ENCODE peak calls at places on chromosomes 6 and 20, in ten cellular contexts. One of them, this sample, is unnamed.

GRCh38 chr20:20454367-20454766 is 86.5 kb downstream of the INSM1 start:
- DNase-seq in kidney: no peak
- DNase-seq in HAP-1: no peak
- DNase-seq in non-pigmented ciliary epithelial cell: no peak
- DNase-seq in MV-4-11: no peak
- DNase-seq in activated CD4-positive, alpha-beta T cell treated with anti-CD3 and anti-CD28 coated beads for 48 hours: no peak
- DNase-seq in testis: no peak
- DNase-seq in cardiac fibroblast: no peak
- DNase-seq in heart left ventricle: no peak
- DNase-seq in aorta: no peak
- DNase-seq in this sample: no peak

GRCh38 chr6:53066059-53066406 is 829 bp downstream of the FBXO9 start:
- DNase-seq in aorta: peak
- DNase-seq in non-pigmented ciliary epithelial cell: no peak
- DNase-seq in kidney: peak
- DNase-seq in activated CD4-positive, alpha-beta T cell treated with anti-CD3 and anti-CD28 coated beads for 48 hours: peak
- DNase-seq in testis: peak
- DNase-seq in HAP-1: no peak
- DNase-seq in MV-4-11: peak
- DNase-seq in heart left ventricle: peak
- DNase-seq in cardiac fibroblast: peak
- DNase-seq in this sample: peak

GRCh38 chr20:62953839-62954703 is 1.6 kb downstream of the SLC17A9 start:
- DNase-seq in heart left ventricle: peak
- DNase-seq in aorta: peak
- DNase-seq in cardiac fibroblast: peak
- DNase-seq in non-pigmented ciliary epithelial cell: no peak
- DNase-seq in kidney: peak
- DNase-seq in testis: peak
- DNase-seq in activated CD4-positive, alpha-beta T cell treated with anti-CD3 and anti-CD28 coated beads for 48 hours: peak
- DNase-seq in HAP-1: peak
- DNase-seq in MV-4-11: peak
- DNase-seq in this sample: peak

GRCh38 chr20:48189177-48189576 is 403.9 kb upstream of the SULF2 start:
- DNase-seq in heart left ventricle: no peak
- DNase-seq in HAP-1: peak
- DNase-seq in testis: peak
- DNase-seq in aorta: peak
- DNase-seq in kidney: no peak
- DNase-seq in non-pigmented ciliary epithelial cell: no peak
- DNase-seq in MV-4-11: peak
- DNase-seq in cardiac fibroblast: no peak
- DNase-seq in activated CD4-positive, alpha-beta T cell treated with anti-CD3 and anti-CD28 coated beads for 48 hours: no peak
- DNase-seq in this sample: peak

GRCh38 chr6:80143312-80143960 is 37.0 kb downstream of the BCKDHB start:
- DNase-seq in cardiac fibroblast: peak
- DNase-seq in aorta: peak
- DNase-seq in HAP-1: peak
- DNase-seq in non-pigmented ciliary epithelial cell: no peak
- DNase-seq in activated CD4-positive, alpha-beta T cell treated with anti-CD3 and anti-CD28 coated beads for 48 hours: no peak
- DNase-seq in heart left ventricle: peak
- DNase-seq in testis: peak
- DNase-seq in MV-4-11: peak
- DNase-seq in kidney: peak
- DNase-seq in this sample: peak

GRCh38 chr6:111642463-111643158 is 36.9 kb upstream of the TRAF3IP2 start:
- DNase-seq in kidney: no peak
- DNase-seq in activated CD4-positive, alpha-beta T cell treated with anti-CD3 and anti-CD28 coated beads for 48 hours: peak
- DNase-seq in heart left ventricle: peak
- DNase-seq in testis: peak
- DNase-seq in HAP-1: peak
- DNase-seq in MV-4-11: peak
- DNase-seq in cardiac fibroblast: peak
- DNase-seq in non-pigmented ciliary epithelial cell: no peak
- DNase-seq in aorta: peak
- DNase-seq in this sample: peak

GRCh38 chr6:143620461-143620860 is 57.3 kb upstream of the PHACTR2 start:
- DNase-seq in kidney: no peak
- DNase-seq in cardiac fibroblast: peak
- DNase-seq in MV-4-11: peak
- DNase-seq in heart left ventricle: no peak
- DNase-seq in aorta: no peak
- DNase-seq in non-pigmented ciliary epithelial cell: no peak
- DNase-seq in testis: no peak
- DNase-seq in activated CD4-positive, alpha-beta T cell treated with anti-CD3 and anti-CD28 coated beads for 48 hours: no peak
- DNase-seq in HAP-1: no peak
- DNase-seq in this sample: peak

GRCh38 chr6:27502508-27503435 is 29.9 kb upstream of the ZNF184 start:
- DNase-seq in activated CD4-positive, alpha-beta T cell treated with anti-CD3 and anti-CD28 coated beads for 48 hours: peak
- DNase-seq in kidney: peak
- DNase-seq in MV-4-11: peak
- DNase-seq in cardiac fibroblast: peak
- DNase-seq in HAP-1: peak
- DNase-seq in heart left ventricle: no peak
- DNase-seq in testis: peak
- DNase-seq in aorta: peak
- DNase-seq in non-pigmented ciliary epithelial cell: no peak
- DNase-seq in this sample: peak

GRCh38 chr20:8943638-8944037 is 125.2 kb upstream of the PLCB4 start:
- DNase-seq in kidney: no peak
- DNase-seq in aorta: no peak
- DNase-seq in MV-4-11: peak
- DNase-seq in HAP-1: no peak
- DNase-seq in non-pigmented ciliary epithelial cell: no peak
- DNase-seq in testis: no peak
- DNase-seq in activated CD4-positive, alpha-beta T cell treated with anti-CD3 and anti-CD28 coated beads for 48 hours: no peak
- DNase-seq in cardiac fibroblast: no peak
- DNase-seq in heart left ventricle: no peak
- DNase-seq in this sample: no peak

GRCh38 chr20:46520976-46521579 is 7.7 kb upstream of the ZNF334 start:
- DNase-seq in heart left ventricle: peak
- DNase-seq in HAP-1: peak
- DNase-seq in non-pigmented ciliary epithelial cell: peak
- DNase-seq in testis: peak
- DNase-seq in MV-4-11: peak
- DNase-seq in kidney: no peak
- DNase-seq in aorta: peak
- DNase-seq in cardiac fibroblast: peak
- DNase-seq in activated CD4-positive, alpha-beta T cell treated with anti-CD3 and anti-CD28 coated beads for 48 hours: peak
- DNase-seq in this sample: peak

GRCh38 chr6:5995705-5996686 is 10.7 kb downstream of the NRN1 start:
- DNase-seq in cardiac fibroblast: peak
- DNase-seq in activated CD4-positive, alpha-beta T cell treated with anti-CD3 and anti-CD28 coated beads for 48 hours: peak
- DNase-seq in MV-4-11: no peak
- DNase-seq in non-pigmented ciliary epithelial cell: no peak
- DNase-seq in HAP-1: peak
- DNase-seq in kidney: peak
- DNase-seq in aorta: peak
- DNase-seq in heart left ventricle: peak
- DNase-seq in testis: peak
- DNase-seq in this sample: peak

GRCh38 chr6:144873653-144874378 is 588.7 kb downstream of the UTRN start:
- DNase-seq in MV-4-11: no peak
- DNase-seq in non-pigmented ciliary epithelial cell: no peak
- DNase-seq in testis: no peak
- DNase-seq in cardiac fibroblast: no peak
- DNase-seq in activated CD4-positive, alpha-beta T cell treated with anti-CD3 and anti-CD28 coated beads for 48 hours: no peak
- DNase-seq in kidney: no peak
- DNase-seq in HAP-1: no peak
- DNase-seq in heart left ventricle: no peak
- DNase-seq in aorta: no peak
- DNase-seq in this sample: no peak

GRCh38 chr6:126876446-126876845 is 242.0 kb upstream of the RSPO3 start:
- DNase-seq in cardiac fibroblast: no peak
- DNase-seq in HAP-1: no peak
- DNase-seq in MV-4-11: no peak
- DNase-seq in aorta: no peak
- DNase-seq in kidney: no peak
- DNase-seq in testis: no peak
- DNase-seq in non-pigmented ciliary epithelial cell: no peak
- DNase-seq in heart left ventricle: no peak
- DNase-seq in activated CD4-positive, alpha-beta T cell treated with anti-CD3 and anti-CD28 coated beads for 48 hours: no peak
- DNase-seq in this sample: no peak

GRCh38 chr6:105045546-105045945 is 88.6 kb downstream of the LIN28B start:
- DNase-seq in cardiac fibroblast: peak
- DNase-seq in activated CD4-positive, alpha-beta T cell treated with anti-CD3 and anti-CD28 coated beads for 48 hours: no peak
- DNase-seq in heart left ventricle: no peak
- DNase-seq in aorta: no peak
- DNase-seq in non-pigmented ciliary epithelial cell: peak
- DNase-seq in kidney: no peak
- DNase-seq in testis: no peak
- DNase-seq in HAP-1: no peak
- DNase-seq in MV-4-11: no peak
- DNase-seq in this sample: peak

GRCh38 chr6:134245691-134246090 is 72.2 kb downstream of the SGK1 start:
- DNase-seq in non-pigmented ciliary epithelial cell: no peak
- DNase-seq in HAP-1: no peak
- DNase-seq in testis: no peak
- DNase-seq in aorta: no peak
- DNase-seq in heart left ventricle: no peak
- DNase-seq in cardiac fibroblast: no peak
- DNase-seq in MV-4-11: no peak
- DNase-seq in activated CD4-positive, alpha-beta T cell treated with anti-CD3 and anti-CD28 coated beads for 48 hours: no peak
- DNase-seq in kidney: no peak
- DNase-seq in this sample: no peak

GRCh38 chr20:12764053-12764452 is 244.7 kb upstream of the SPTLC3 start:
- DNase-seq in aorta: no peak
- DNase-seq in testis: no peak
- DNase-seq in HAP-1: no peak
- DNase-seq in kidney: no peak
- DNase-seq in non-pigmented ciliary epithelial cell: no peak
- DNase-seq in cardiac fibroblast: no peak
- DNase-seq in MV-4-11: no peak
- DNase-seq in activated CD4-positive, alpha-beta T cell treated with anti-CD3 and anti-CD28 coated beads for 48 hours: no peak
- DNase-seq in heart left ventricle: no peak
- DNase-seq in this sample: no peak

This sample was measured in fibroblast of the aortic adventitia.